ENCODE peak calls at places on chromosomes 3 and 15, in eight cellular contexts. D is heart left ventricle, V is ovary, K is hepatocyte, F is H9, O is SJCRH30, C is fibroblast of lung, R is uterus. E is an unnamed sample.

GRCh38 chr3:101842935-101843330 is 6.4 kb upstream of the NFKBIZ start:
- DNase-seq in O (no peak), R (no peak), D (no peak), K (no peak), C (no peak), F (no peak), V (no peak), E (no peak)

GRCh38 chr3:130894130-130894872 is 417 bp downstream of the ATP2C1 start:
- DNase-seq in V (peak; percentile 67), O (peak; percentile 37), K (peak; percentile 70), R (peak; percentile 42), D (peak; percentile 68), C (peak; percentile 32), F (peak; percentile 40), E (peak; percentile 37)

GRCh38 chr15:42085236-42085605 is 9.1 kb downstream of the PLA2G4D start:
- DNase-seq in R (no peak), C (no peak), F (peak; percentile 33), V (no peak), D (no peak), K (no peak), O (no peak), E (no peak)

GRCh38 chr3:99419111-99419510 is 219.3 kb upstream of the COL8A1 start:
- DNase-seq in D (no peak), R (no peak), F (no peak), V (no peak), C (peak; percentile 64), K (no peak), O (no peak), E (no peak)

GRCh38 chr3:120161902-120162301 is 67.7 kb upstream of the GSK3B start:
- DNase-seq in C (no peak), V (no peak), F (no peak), K (no peak), D (no peak), R (no peak), O (no peak), E (no peak)

GRCh38 chr3:148006508-148006907 is 597.3 kb downstream of the ZIC1 start:
- DNase-seq in D (no peak), F (no peak), C (peak; percentile 95), K (peak; percentile 9), R (no peak), O (no peak), V (no peak), E (no peak)

GRCh38 chr3:23608650-23609049 is 197.1 kb upstream of the UBE2E1 start:
- DNase-seq in V (no peak), F (peak; percentile 33), K (no peak), C (no peak), R (no peak), O (no peak), D (no peak), E (no peak)

GRCh38 chr3:177179281-177180067 is 17.8 kb downstream of the TBL1XR1 start:
- DNase-seq in O (no peak), K (no peak), C (peak; percentile 47), F (no peak), D (no peak), R (no peak), V (no peak), E (no peak)

GRCh38 chr3:117298273-117298672 is 588.7 kb downstream of the TUSC7 start:
- DNase-seq in C (no peak), D (no peak), R (no peak), O (no peak), F (no peak), K (no peak), V (no peak), E (no peak)

GRCh38 chr15:52709172-52709979 is 30.2 kb upstream of the ATOSA start:
- DNase-seq in K (peak; percentile 80), C (no peak), V (no peak), R (no peak), D (no peak), F (peak; percentile 91), O (no peak), E (no peak)

GRCh38 chr15:68682330-68682729 is 103.5 kb downstream of the CORO2B start:
- DNase-seq in D (no peak), V (no peak), F (no peak), R (peak; percentile 2), C (no peak), K (no peak), O (no peak), E (peak; percentile 21)

GRCh38 chr3:36362216-36362615 is 18.1 kb upstream of the STAC start:
- DNase-seq in F (no peak), O (no peak), V (no peak), R (no peak), D (no peak), C (peak; percentile 45), K (no peak), E (no peak)

GRCh38 chr15:65377976-65378366 is at the start of gene IGDCC3:
- DNase-seq in O (peak; percentile 58), C (peak; percentile 36), K (peak; percentile 73), R (no peak), F (peak; percentile 84), D (no peak), V (peak; percentile 57), E (peak; percentile 72)

GRCh38 chr3:150797155-150797554 is 34.2 kb upstream of the SIAH2 start:
- DNase-seq in R (no peak), F (no peak), D (no peak), V (no peak), C (peak; percentile 8), O (no peak), K (no peak), E (no peak)

GRCh38 chr3:8110966-8111798 is 390.4 kb upstream of the LMCD1 start:
- DNase-seq in O (peak; percentile 59), V (peak; percentile 38), K (peak; percentile 80), R (peak; percentile 24), C (peak; percentile 72), D (no peak), F (peak; percentile 78), E (peak; percentile 1)

DNA sequence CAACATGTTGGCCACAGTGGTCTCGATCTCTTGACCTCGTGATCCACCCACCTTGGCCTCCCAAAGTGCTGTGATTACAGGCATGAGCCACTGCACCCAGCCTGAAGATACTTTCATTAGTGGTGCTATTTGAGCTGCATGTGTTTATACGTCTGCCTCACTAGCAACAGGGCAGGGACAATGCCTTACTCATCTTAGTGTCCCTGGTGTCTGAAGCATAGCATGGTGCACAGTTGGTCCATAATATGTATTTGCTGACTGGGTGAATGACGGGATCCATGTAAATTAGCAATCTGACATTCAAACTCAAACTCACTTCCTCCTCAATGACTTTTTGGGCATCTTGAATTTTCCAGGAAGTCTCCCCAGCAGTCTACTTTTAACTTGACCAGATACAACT is 3.1 kb upstream of the LDHAL6B start:
- DNase-seq in K (no peak), D (no peak), F (no peak), V (no peak), C (no peak), R (no peak), O (no peak), E (no peak)
- H3K27ac ChIP-seq in K (no peak overlapping the region), D (no peak overlapping the region), F (no peak overlapping the region), V (no peak overlapping the region), C (no peak overlapping the region), R (no peak overlapping the region), O (no peak overlapping the region), E (no peak overlapping the region)

DNA sequence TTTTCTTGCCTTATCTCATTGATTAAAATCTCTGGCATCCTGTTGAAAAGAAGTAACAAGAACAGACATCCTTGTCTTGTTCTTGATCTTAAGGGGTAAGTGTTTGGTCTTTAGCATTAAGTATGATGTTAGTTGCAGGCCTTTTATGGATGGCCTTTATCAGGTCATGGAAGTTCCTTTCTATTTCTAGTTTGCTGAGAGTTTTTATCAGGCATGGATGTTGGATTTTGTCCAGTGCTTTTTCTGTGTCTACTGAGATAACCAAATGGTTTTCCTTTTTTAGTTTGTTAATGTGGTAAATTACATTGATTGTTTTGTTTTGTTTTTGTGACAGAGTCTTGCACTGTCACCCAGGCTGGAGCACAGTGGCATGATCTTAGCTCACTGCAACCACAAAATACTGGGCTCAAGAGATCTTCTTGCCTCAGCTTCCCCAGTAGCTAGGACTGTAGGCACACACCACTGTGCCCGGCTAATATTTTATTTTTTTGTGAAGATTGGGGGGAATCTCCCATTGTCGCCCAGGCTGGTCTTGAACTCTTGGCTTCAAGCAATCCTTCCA is 26.3 kb downstream of the MRAS start:
- DNase-seq in V (no peak), C (no peak), R (no peak), D (no peak), O (no peak), K (no peak), F (no peak), E (no peak)
- H3K27ac ChIP-seq in V (no peak overlapping the region), C (no peak overlapping the region), R (peak overlapping the region; percentile 59), D (peak overlapping the region; percentile 76), O (no peak overlapping the region), K (no peak overlapping the region), F (no peak overlapping the region), E (no peak overlapping the region)

GRCh38 chr3:15638193-15638890 is 36.8 kb downstream of the BTD start:
- DNase-seq in F (no peak), O (no peak), R (no peak), C (peak; percentile 80), D (no peak), K (peak; percentile 25), V (no peak), E (no peak)

GRCh38 chr3:15634671-15635661 is 33.4 kb downstream of the BTD start:
- DNase-seq in K (peak; percentile 46), D (no peak), C (peak; percentile 97), O (peak; percentile 87), F (no peak), V (peak; percentile 69), R (peak; percentile 74), E (peak; percentile 43)

GRCh38 chr3:15638891-15639262 is 37.3 kb downstream of the BTD start:
- DNase-seq in R (no peak), V (no peak), D (no peak), F (no peak), K (no peak), O (no peak), C (peak; percentile 60), E (no peak)

GRCh38 chr3:15636028-15636709 is 34.6 kb downstream of the BTD start:
- DNase-seq in C (peak; percentile 97), F (no peak), R (peak; percentile 33), D (no peak), V (no peak), K (no peak), O (peak; percentile 62), E (no peak)

DNA sequence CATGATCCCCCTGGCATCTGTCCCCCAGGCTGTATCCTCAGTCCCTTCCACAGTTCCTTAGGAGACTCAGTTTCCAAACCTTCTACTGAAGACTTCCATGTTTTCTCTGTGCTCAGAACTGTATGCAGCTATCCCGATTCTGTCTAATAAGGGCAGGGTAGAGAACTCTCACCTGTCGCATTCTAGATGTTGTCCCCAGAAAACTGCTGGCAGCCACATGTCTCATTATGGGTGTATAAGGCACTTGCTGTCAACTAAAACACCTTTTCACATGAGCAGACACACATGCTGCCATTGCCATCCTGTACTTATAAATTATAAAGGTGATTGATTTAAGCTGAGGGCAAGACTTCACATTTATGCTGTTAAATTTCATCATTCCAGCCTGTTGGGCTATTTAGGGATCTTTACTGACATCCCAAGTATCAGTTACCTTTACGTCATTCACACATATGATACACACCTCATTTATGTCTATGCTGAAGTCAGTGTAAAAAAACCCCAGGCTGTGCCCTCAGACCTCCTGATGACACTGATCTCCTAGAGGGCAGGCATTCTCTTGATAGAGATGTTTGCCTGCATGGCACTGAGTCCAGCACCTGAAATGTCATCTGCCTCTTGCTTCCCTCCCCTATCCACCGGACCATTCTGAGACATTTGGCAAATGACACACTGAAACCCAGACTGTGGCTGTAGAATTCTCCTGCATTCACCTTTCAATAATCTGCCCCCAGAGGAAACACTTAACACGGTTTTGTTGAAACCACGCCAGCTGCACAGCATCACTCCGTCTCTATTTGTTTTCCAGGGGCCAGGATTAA is 35.8 kb downstream of the BTD start:
- DNase-seq in C (peak; percentile 51), D (no peak), O (peak; percentile 19), K (no peak), V (no peak), R (no peak), F (no peak), E (no peak)
- H3K27ac ChIP-seq in C (peak overlapping the region; percentile 96), D (peak overlapping the region; percentile 71), O (peak overlapping the region; percentile 97), K (peak overlapping the region; percentile 22), V (no peak overlapping the region), R (peak overlapping the region; percentile 85), F (no peak overlapping the region), E (no peak overlapping the region)

GRCh38 chr3:123745184-123745855 is 138.8 kb downstream of the MYLK start:
- DNase-seq in V (no peak), O (no peak), R (no peak), C (no peak), F (no peak), D (no peak), K (no peak), E (no peak)
- H3K27ac ChIP-seq in V (no peak overlapping the region), O (no peak overlapping the region), R (no peak overlapping the region), C (no peak overlapping the region), F (no peak overlapping the region), D (no peak overlapping the region), K (no peak overlapping the region), E (no peak overlapping the region)